ENCODE peak calls at places on chromosome 7, in nine cellular contexts. One of them, this sample, is unnamed. For H3K36me3, the result is how much of the 10 kb centered on the place peaks cover.

GRCh38 chr7:157558516-157558874 is 221.7 kb downstream of the DNAJB6 start:
- DNase-seq in heart left ventricle: no peak
- DNase-seq in ovary: no peak
- DNase-seq in psoas muscle: no peak
- DNase-seq in IMR-90: no peak
- DNase-seq in right lobe of liver: no peak
- DNase-seq in fibroblast of lung: no peak
- DNase-seq in stomach: no peak
- DNase-seq in OCI-LY7: no peak
- DNase-seq in this sample: no peak

GRCh38 chr7:4817178-4817905 is 41.9 kb downstream of the AP5Z1 start:
- DNase-seq in stomach: no peak
- DNase-seq in OCI-LY7: no peak
- DNase-seq in IMR-90: no peak
- DNase-seq in right lobe of liver: no peak
- DNase-seq in heart left ventricle: no peak
- DNase-seq in ovary: no peak
- DNase-seq in psoas muscle: no peak
- DNase-seq in fibroblast of lung: no peak
- DNase-seq in this sample: no peak

GRCh38 chr7:157310676-157311185 is 26.1 kb upstream of the DNAJB6 start:
- DNase-seq in ovary: no peak
- DNase-seq in OCI-LY7: no peak
- DNase-seq in psoas muscle: no peak
- DNase-seq in stomach: no peak
- DNase-seq in fibroblast of lung: no peak
- DNase-seq in IMR-90: peak
- DNase-seq in heart left ventricle: no peak
- DNase-seq in right lobe of liver: no peak
- DNase-seq in this sample: no peak

GRCh38 chr7:158405324-158405723 is 182.3 kb downstream of the PTPRN2 start:
- DNase-seq in psoas muscle: no peak
- DNase-seq in OCI-LY7: no peak
- DNase-seq in stomach: no peak
- DNase-seq in fibroblast of lung: no peak
- DNase-seq in heart left ventricle: no peak
- DNase-seq in IMR-90: no peak
- DNase-seq in ovary: no peak
- DNase-seq in right lobe of liver: no peak
- DNase-seq in this sample: no peak

GRCh38 chr7:17682586-17682985 is 257.7 kb downstream of the SNX13 start:
- DNase-seq in stomach: no peak
- DNase-seq in right lobe of liver: no peak
- DNase-seq in fibroblast of lung: peak
- DNase-seq in heart left ventricle: no peak
- DNase-seq in OCI-LY7: no peak
- DNase-seq in psoas muscle: no peak
- DNase-seq in IMR-90: no peak
- DNase-seq in ovary: no peak
- DNase-seq in this sample: no peak

GRCh38 chr7:25884265-25884664 is 267.7 kb upstream of the NFE2L3 start:
- DNase-seq in OCI-LY7: no peak
- DNase-seq in ovary: no peak
- DNase-seq in psoas muscle: no peak
- DNase-seq in stomach: no peak
- DNase-seq in right lobe of liver: no peak
- DNase-seq in IMR-90: no peak
- DNase-seq in fibroblast of lung: no peak
- DNase-seq in heart left ventricle: no peak
- DNase-seq in this sample: no peak

GRCh38 chr7:15308831-15309230 is 253.0 kb downstream of the AGMO start:
- DNase-seq in heart left ventricle: no peak
- DNase-seq in ovary: no peak
- DNase-seq in stomach: no peak
- DNase-seq in IMR-90: no peak
- DNase-seq in right lobe of liver: no peak
- DNase-seq in OCI-LY7: no peak
- DNase-seq in fibroblast of lung: no peak
- DNase-seq in psoas muscle: no peak
- DNase-seq in this sample: no peak

GRCh38 chr7:85815511-85815910 is 628.7 kb upstream of the SEMA3D start:
- DNase-seq in OCI-LY7: no peak
- DNase-seq in right lobe of liver: no peak
- DNase-seq in heart left ventricle: no peak
- DNase-seq in stomach: no peak
- DNase-seq in IMR-90: no peak
- DNase-seq in psoas muscle: no peak
- DNase-seq in fibroblast of lung: peak
- DNase-seq in ovary: no peak
- DNase-seq in this sample: no peak

GRCh38 chr7:13948019-13948781 is 41.3 kb downstream of the ETV1 start:
- DNase-seq in psoas muscle: no peak
- DNase-seq in OCI-LY7: no peak
- DNase-seq in ovary: no peak
- DNase-seq in heart left ventricle: no peak
- DNase-seq in stomach: no peak
- DNase-seq in right lobe of liver: no peak
- DNase-seq in IMR-90: no peak
- DNase-seq in fibroblast of lung: no peak
- DNase-seq in this sample: no peak

GRCh38 chr7:94061316-94061715 is 57.2 kb upstream of the BET1 start:
- DNase-seq in fibroblast of lung: no peak
- DNase-seq in IMR-90: no peak
- DNase-seq in stomach: no peak
- DNase-seq in heart left ventricle: no peak
- DNase-seq in OCI-LY7: no peak
- DNase-seq in psoas muscle: no peak
- DNase-seq in ovary: no peak
- DNase-seq in right lobe of liver: no peak
- DNase-seq in this sample: no peak

GRCh38 chr7:479115-479947 is 40.3 kb downstream of the PDGFA start:
- DNase-seq in heart left ventricle: no peak
- DNase-seq in fibroblast of lung: no peak
- DNase-seq in right lobe of liver: peak
- DNase-seq in ovary: no peak
- DNase-seq in IMR-90: peak
- DNase-seq in OCI-LY7: no peak
- DNase-seq in psoas muscle: no peak
- DNase-seq in stomach: no peak
- DNase-seq in this sample: no peak

GRCh38 chr7:27175005-27175625 is 995 bp upstream of the HOXA10 start:
- DNase-seq in right lobe of liver: no peak
- DNase-seq in IMR-90: no peak
- DNase-seq in psoas muscle: no peak
- DNase-seq in fibroblast of lung: no peak
- DNase-seq in heart left ventricle: no peak
- DNase-seq in OCI-LY7: no peak
- DNase-seq in stomach: no peak
- DNase-seq in ovary: no peak
- DNase-seq in this sample: peak

GRCh38 chr7:39749177-39749576 is 125.8 kb downstream of the RALA start:
- DNase-seq in right lobe of liver: no peak
- DNase-seq in fibroblast of lung: peak
- DNase-seq in OCI-LY7: no peak
- DNase-seq in IMR-90: peak
- DNase-seq in heart left ventricle: no peak
- DNase-seq in psoas muscle: no peak
- DNase-seq in ovary: no peak
- DNase-seq in stomach: no peak
- DNase-seq in this sample: no peak

GRCh38 chr7:33043875-33044718 is 18.5 kb downstream of the NT5C3A start:
- DNase-seq in OCI-LY7: no peak
- DNase-seq in fibroblast of lung: no peak
- DNase-seq in psoas muscle: no peak
- DNase-seq in IMR-90: no peak
- DNase-seq in stomach: no peak
- DNase-seq in heart left ventricle: no peak
- DNase-seq in ovary: no peak
- DNase-seq in right lobe of liver: no peak
- DNase-seq in this sample: no peak

GRCh38 chr7:7693881-7694280 is 24.5 kb downstream of the RPA3 start:
- DNase-seq in ovary: no peak
- DNase-seq in IMR-90: peak
- DNase-seq in fibroblast of lung: peak
- DNase-seq in stomach: no peak
- DNase-seq in heart left ventricle: no peak
- DNase-seq in right lobe of liver: no peak
- DNase-seq in psoas muscle: no peak
- DNase-seq in OCI-LY7: no peak
- DNase-seq in this sample: no peak

GRCh38 chr7:20776942-20777341 is 9.7 kb downstream of the SP8 start:
- DNase-seq in OCI-LY7: no peak
- DNase-seq in stomach: no peak
- DNase-seq in ovary: no peak
- DNase-seq in heart left ventricle: no peak
- DNase-seq in psoas muscle: no peak
- DNase-seq in IMR-90: no peak
- DNase-seq in right lobe of liver: no peak
- DNase-seq in fibroblast of lung: no peak
- DNase-seq in this sample: no peak

GRCh38 chr7:20776214-20776875 is 10.3 kb downstream of the SP8 start:
- DNase-seq in right lobe of liver: no peak
- DNase-seq in heart left ventricle: no peak
- DNase-seq in psoas muscle: no peak
- DNase-seq in IMR-90: no peak
- DNase-seq in OCI-LY7: no peak
- DNase-seq in ovary: no peak
- DNase-seq in stomach: no peak
- DNase-seq in fibroblast of lung: no peak
- DNase-seq in this sample: no peak

GRCh38 chr7:20778063-20778721 is 8.5 kb downstream of the SP8 start:
- DNase-seq in fibroblast of lung: no peak
- DNase-seq in OCI-LY7: no peak
- DNase-seq in psoas muscle: peak
- DNase-seq in stomach: peak
- DNase-seq in heart left ventricle: no peak
- DNase-seq in ovary: no peak
- DNase-seq in right lobe of liver: peak
- DNase-seq in IMR-90: no peak
- DNase-seq in this sample: no peak

GRCh38 chr7:20779041-20779440 is 7.6 kb downstream of the SP8 start:
- DNase-seq in right lobe of liver: no peak
- DNase-seq in heart left ventricle: no peak
- DNase-seq in psoas muscle: no peak
- DNase-seq in ovary: no peak
- DNase-seq in IMR-90: no peak
- DNase-seq in stomach: no peak
- DNase-seq in OCI-LY7: no peak
- DNase-seq in fibroblast of lung: no peak
- DNase-seq in this sample: no peak

GRCh38 chr7:20777377-20778062 is 9.2 kb downstream of the SP8 start:
- DNase-seq in heart left ventricle: no peak
- DNase-seq in stomach: no peak
- DNase-seq in right lobe of liver: no peak
- DNase-seq in ovary: no peak
- DNase-seq in IMR-90: no peak
- DNase-seq in fibroblast of lung: no peak
- DNase-seq in psoas muscle: no peak
- DNase-seq in OCI-LY7: no peak
- DNase-seq in this sample: no peak
- H3K4me3 ChIP-seq in heart left ventricle: peak
- H3K4me3 ChIP-seq in stomach: peak
- H3K4me3 ChIP-seq in right lobe of liver: peak
- H3K4me3 ChIP-seq in ovary: no peak
- H3K4me3 ChIP-seq in IMR-90: no peak
- H3K4me3 ChIP-seq in fibroblast of lung: no peak
- H3K4me3 ChIP-seq in psoas muscle: peak
- H3K4me3 ChIP-seq in OCI-LY7: no peak
- H3K4me3 ChIP-seq in this sample: no peak

DNA sequence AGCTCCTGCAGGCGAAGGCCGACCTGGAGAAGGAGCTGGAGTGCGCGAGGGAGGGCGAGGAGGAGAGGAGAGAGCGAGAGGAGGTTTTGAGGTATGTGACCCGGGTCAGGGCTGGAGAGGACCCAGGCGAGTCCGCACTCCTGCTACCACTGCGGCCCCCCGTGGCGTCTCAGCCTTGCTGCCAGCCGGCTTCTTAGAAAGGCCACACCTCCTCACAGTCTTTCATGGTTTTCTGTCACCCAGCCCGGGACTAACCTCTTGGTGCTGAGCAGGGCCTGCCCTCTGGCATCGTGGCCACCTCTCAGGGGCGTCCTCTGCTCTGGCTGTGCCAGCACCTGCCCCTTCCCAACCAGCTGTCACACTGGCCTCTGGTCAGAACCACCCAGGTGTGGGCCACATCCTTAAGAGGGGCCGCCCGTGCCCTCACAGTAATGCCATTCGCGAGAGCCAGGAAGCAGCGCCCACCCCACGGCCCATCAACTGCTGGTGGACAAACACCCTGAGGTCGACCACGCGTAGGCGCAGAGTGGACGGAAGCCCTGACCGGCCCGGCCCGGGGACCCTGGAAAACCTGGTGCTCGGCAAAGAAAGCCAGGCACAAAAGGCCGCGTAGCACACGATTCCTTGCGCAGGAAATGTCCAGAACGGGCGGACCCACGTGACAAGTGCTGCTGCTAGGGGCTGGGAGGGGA is 34.4 kb downstream of the IQCE start:
- DNase-seq in heart left ventricle: no peak
- DNase-seq in fibroblast of lung: no peak
- DNase-seq in ovary: no peak
- DNase-seq in stomach: no peak
- DNase-seq in IMR-90: no peak
- DNase-seq in right lobe of liver: no peak
- DNase-seq in psoas muscle: no peak
- DNase-seq in OCI-LY7: no peak
- DNase-seq in this sample: no peak
- H3K36me3 ChIP-seq in heart left ventricle: under half
- H3K36me3 ChIP-seq in fibroblast of lung: under half
- H3K36me3 ChIP-seq in ovary: under half
- H3K36me3 ChIP-seq in stomach: half or more
- H3K36me3 ChIP-seq in IMR-90: under half
- H3K36me3 ChIP-seq in right lobe of liver: under half
- H3K36me3 ChIP-seq in psoas muscle: under half
- H3K36me3 ChIP-seq in OCI-LY7: under half
- H3K36me3 ChIP-seq in this sample: under half

GRCh38 chr7:66013938-66014337 is 31.9 kb upstream of the GUSB start:
- DNase-seq in stomach: peak
- DNase-seq in psoas muscle: no peak
- DNase-seq in fibroblast of lung: peak
- DNase-seq in OCI-LY7: peak
- DNase-seq in right lobe of liver: peak
- DNase-seq in ovary: peak
- DNase-seq in heart left ventricle: peak
- DNase-seq in IMR-90: peak
- DNase-seq in this sample: no peak
- TF ChIP-seq CTCF in stomach: no peak
- TF ChIP-seq CTCF in psoas muscle: no peak
- TF ChIP-seq CTCF in fibroblast of lung: peak
- TF ChIP-seq CTCF in OCI-LY7: peak
- TF ChIP-seq CTCF in right lobe of liver: peak
- TF ChIP-seq CTCF in ovary: no peak
- TF ChIP-seq CTCF in heart left ventricle: peak
- TF ChIP-seq CTCF in IMR-90: peak
- TF ChIP-seq CTCF in this sample: no peak

GRCh38 chr7:72709909-72710308 is 118.1 kb downstream of the TYW1B start:
- DNase-seq in stomach: no peak
- DNase-seq in right lobe of liver: no peak
- DNase-seq in heart left ventricle: no peak
- DNase-seq in ovary: no peak
- DNase-seq in psoas muscle: no peak
- DNase-seq in OCI-LY7: no peak
- DNase-seq in fibroblast of lung: no peak
- DNase-seq in IMR-90: peak
- DNase-seq in this sample: no peak
- H3K4me3 ChIP-seq in stomach: no peak
- H3K4me3 ChIP-seq in right lobe of liver: no peak
- H3K4me3 ChIP-seq in heart left ventricle: no peak
- H3K4me3 ChIP-seq in ovary: no peak
- H3K4me3 ChIP-seq in psoas muscle: no peak
- H3K4me3 ChIP-seq in OCI-LY7: no peak
- H3K4me3 ChIP-seq in fibroblast of lung: no peak
- H3K4me3 ChIP-seq in IMR-90: no peak
- H3K4me3 ChIP-seq in this sample: no peak

This sample was measured in uterus.